ENCODE peak calls at places on chromosomes 12 and 14, in seven cellular contexts. One of them, this sample, is unnamed.

GRCh38 chr14:25988536-25988935 is 609.3 kb downstream of the NOVA1 start:
- DNase-seq in pancreas: no peak
- DNase-seq in dorsolateral prefrontal cortex: no peak
- DNase-seq in upper lobe of right lung: no peak
- DNase-seq in effector memory CD4-positive, alpha-beta T cell: no peak
- DNase-seq in cardiac muscle cell: no peak
- DNase-seq in colonic mucosa: no peak
- DNase-seq in this sample: peak; percentile 11

GRCh38 chr14:94648801-94649200 is 36.6 kb downstream of the SERPINA3 start:
- DNase-seq in pancreas: no peak
- DNase-seq in dorsolateral prefrontal cortex: no peak
- DNase-seq in upper lobe of right lung: no peak
- DNase-seq in effector memory CD4-positive, alpha-beta T cell: no peak
- DNase-seq in cardiac muscle cell: no peak
- DNase-seq in colonic mucosa: no peak
- DNase-seq in this sample: no peak

GRCh38 chr14:42994001-42994736 is 1387.5 kb downstream of the LRFN5 start:
- DNase-seq in pancreas: no peak
- DNase-seq in dorsolateral prefrontal cortex: no peak
- DNase-seq in upper lobe of right lung: no peak
- DNase-seq in effector memory CD4-positive, alpha-beta T cell: no peak
- DNase-seq in cardiac muscle cell: peak; percentile 0
- DNase-seq in colonic mucosa: no peak
- DNase-seq in this sample: peak; percentile 85

GRCh38 chr12:54306925-54307731 is 6.3 kb upstream of the NFE2 start:
- DNase-seq in pancreas: peak; percentile 61
- DNase-seq in dorsolateral prefrontal cortex: no peak
- DNase-seq in upper lobe of right lung: peak; percentile 97
- DNase-seq in effector memory CD4-positive, alpha-beta T cell: no peak
- DNase-seq in cardiac muscle cell: peak; percentile 96
- DNase-seq in colonic mucosa: peak; percentile 98
- DNase-seq in this sample: peak; percentile 57

GRCh38 chr12:7158866-7159600 is 28.9 kb downstream of the CLSTN3 start:
- DNase-seq in pancreas: no peak
- DNase-seq in dorsolateral prefrontal cortex: peak; percentile 52
- DNase-seq in upper lobe of right lung: no peak
- DNase-seq in effector memory CD4-positive, alpha-beta T cell: no peak
- DNase-seq in cardiac muscle cell: no peak
- DNase-seq in colonic mucosa: no peak
- DNase-seq in this sample: no peak

GRCh38 chr12:5988659-5989116 is 43.6 kb upstream of the ANO2 start:
- DNase-seq in pancreas: peak; percentile 81
- DNase-seq in dorsolateral prefrontal cortex: peak; percentile 80
- DNase-seq in upper lobe of right lung: peak; percentile 89
- DNase-seq in effector memory CD4-positive, alpha-beta T cell: peak; percentile 18
- DNase-seq in cardiac muscle cell: peak; percentile 81
- DNase-seq in colonic mucosa: peak; percentile 69
- DNase-seq in this sample: peak; percentile 71

GRCh38 chr12:25253371-25254068 is 2.8 kb upstream of the KRAS start:
- DNase-seq in pancreas: no peak
- DNase-seq in dorsolateral prefrontal cortex: no peak
- DNase-seq in upper lobe of right lung: no peak
- DNase-seq in effector memory CD4-positive, alpha-beta T cell: no peak
- DNase-seq in cardiac muscle cell: no peak
- DNase-seq in colonic mucosa: no peak
- DNase-seq in this sample: no peak

GRCh38 chr12:75842119-75842518 is 189.5 kb downstream of the PHLDA1 start:
- DNase-seq in pancreas: no peak
- DNase-seq in dorsolateral prefrontal cortex: no peak
- DNase-seq in upper lobe of right lung: no peak
- DNase-seq in effector memory CD4-positive, alpha-beta T cell: no peak
- DNase-seq in cardiac muscle cell: no peak
- DNase-seq in colonic mucosa: no peak
- DNase-seq in this sample: no peak

GRCh38 chr12:132622437-132623071 is 4.0 kb downstream of the P2RX2 start:
- DNase-seq in pancreas: no peak
- DNase-seq in dorsolateral prefrontal cortex: peak; percentile 62
- DNase-seq in upper lobe of right lung: no peak
- DNase-seq in effector memory CD4-positive, alpha-beta T cell: no peak
- DNase-seq in cardiac muscle cell: peak; percentile 87
- DNase-seq in colonic mucosa: no peak
- DNase-seq in this sample: peak; percentile 81

GRCh38 chr12:20646239-20646827 is 48.8 kb upstream of the SLCO1C1 start:
- DNase-seq in pancreas: no peak
- DNase-seq in dorsolateral prefrontal cortex: no peak
- DNase-seq in upper lobe of right lung: no peak
- DNase-seq in effector memory CD4-positive, alpha-beta T cell: no peak
- DNase-seq in cardiac muscle cell: peak; percentile 74
- DNase-seq in colonic mucosa: no peak
- DNase-seq in this sample: peak; percentile 69

GRCh38 chr12:3201741-3202500 is 124.7 kb downstream of the TSPAN9 start:
- DNase-seq in pancreas: no peak
- DNase-seq in dorsolateral prefrontal cortex: no peak
- DNase-seq in upper lobe of right lung: no peak
- DNase-seq in effector memory CD4-positive, alpha-beta T cell: no peak
- DNase-seq in cardiac muscle cell: peak; percentile 14
- DNase-seq in colonic mucosa: no peak
- DNase-seq in this sample: peak; percentile 12

GRCh38 chr14:75720828-75721227 is 59.8 kb downstream of the TTLL5 start:
- DNase-seq in pancreas: peak; percentile 76
- DNase-seq in dorsolateral prefrontal cortex: peak; percentile 72
- DNase-seq in upper lobe of right lung: no peak
- DNase-seq in effector memory CD4-positive, alpha-beta T cell: no peak
- DNase-seq in cardiac muscle cell: peak; percentile 91
- DNase-seq in colonic mucosa: no peak
- DNase-seq in this sample: peak; percentile 53

GRCh38 chr14:53881161-53881846 is 75.3 kb downstream of the BMP4 start:
- DNase-seq in pancreas: no peak
- DNase-seq in dorsolateral prefrontal cortex: no peak
- DNase-seq in upper lobe of right lung: no peak
- DNase-seq in effector memory CD4-positive, alpha-beta T cell: no peak
- DNase-seq in cardiac muscle cell: peak; percentile 36
- DNase-seq in colonic mucosa: no peak
- DNase-seq in this sample: no peak

GRCh38 chr12:116066381-116067230 is 210.9 kb downstream of the MED13L start:
- DNase-seq in pancreas: peak; percentile 46
- DNase-seq in dorsolateral prefrontal cortex: no peak
- DNase-seq in upper lobe of right lung: no peak
- DNase-seq in effector memory CD4-positive, alpha-beta T cell: peak; percentile 4
- DNase-seq in cardiac muscle cell: peak; percentile 61
- DNase-seq in colonic mucosa: peak; percentile 26
- DNase-seq in this sample: peak; percentile 60

GRCh38 chr12:79329933-79330332 is 360.8 kb downstream of the PAWR start:
- DNase-seq in pancreas: no peak
- DNase-seq in dorsolateral prefrontal cortex: no peak
- DNase-seq in upper lobe of right lung: no peak
- DNase-seq in effector memory CD4-positive, alpha-beta T cell: no peak
- DNase-seq in cardiac muscle cell: no peak
- DNase-seq in colonic mucosa: no peak
- DNase-seq in this sample: peak; percentile 6

GRCh38 chr12:62190081-62190480 is 70.1 kb upstream of the USP15 start:
- DNase-seq in pancreas: no peak
- DNase-seq in dorsolateral prefrontal cortex: no peak
- DNase-seq in upper lobe of right lung: no peak
- DNase-seq in effector memory CD4-positive, alpha-beta T cell: no peak
- DNase-seq in cardiac muscle cell: no peak
- DNase-seq in colonic mucosa: no peak
- DNase-seq in this sample: no peak

GRCh38 chr12:76947270-76947669 is 68.5 kb upstream of the CSRP2 start:
- DNase-seq in pancreas: no peak
- DNase-seq in dorsolateral prefrontal cortex: no peak
- DNase-seq in upper lobe of right lung: no peak
- DNase-seq in effector memory CD4-positive, alpha-beta T cell: no peak
- DNase-seq in cardiac muscle cell: no peak
- DNase-seq in colonic mucosa: no peak
- DNase-seq in this sample: peak; percentile 15

GRCh38 chr14:103741876-103742275 is 26.3 kb downstream of the ZFYVE21 start:
- DNase-seq in pancreas: no peak
- DNase-seq in dorsolateral prefrontal cortex: no peak
- DNase-seq in upper lobe of right lung: no peak
- DNase-seq in effector memory CD4-positive, alpha-beta T cell: no peak
- DNase-seq in cardiac muscle cell: no peak
- DNase-seq in colonic mucosa: no peak
- DNase-seq in this sample: no peak

GRCh38 chr12:63862187-63863107 is 17.9 kb downstream of the SRGAP1 start:
- DNase-seq in pancreas: peak; percentile 52
- DNase-seq in dorsolateral prefrontal cortex: no peak
- DNase-seq in upper lobe of right lung: no peak
- DNase-seq in effector memory CD4-positive, alpha-beta T cell: no peak
- DNase-seq in cardiac muscle cell: no peak
- DNase-seq in colonic mucosa: peak; percentile 81
- DNase-seq in this sample: no peak

GRCh38 chr12:116636636-116637519 is 77.7 kb downstream of the MAP1LC3B2 start:
- DNase-seq in pancreas: no peak
- DNase-seq in dorsolateral prefrontal cortex: no peak
- DNase-seq in upper lobe of right lung: no peak
- DNase-seq in effector memory CD4-positive, alpha-beta T cell: no peak
- DNase-seq in cardiac muscle cell: no peak
- DNase-seq in colonic mucosa: no peak
- DNase-seq in this sample: no peak

GRCh38 chr14:55705651-55706340 is 125.8 kb downstream of the KTN1 start:
- DNase-seq in pancreas: peak; percentile 37
- DNase-seq in dorsolateral prefrontal cortex: no peak
- DNase-seq in upper lobe of right lung: peak; percentile 82
- DNase-seq in effector memory CD4-positive, alpha-beta T cell: no peak
- DNase-seq in cardiac muscle cell: no peak
- DNase-seq in colonic mucosa: no peak
- DNase-seq in this sample: no peak

GRCh38 chr12:31245822-31246469 is 80.0 kb downstream of the SINHCAF start:
- DNase-seq in pancreas: no peak
- DNase-seq in dorsolateral prefrontal cortex: no peak
- DNase-seq in upper lobe of right lung: no peak
- DNase-seq in effector memory CD4-positive, alpha-beta T cell: no peak
- DNase-seq in cardiac muscle cell: peak; percentile 32
- DNase-seq in colonic mucosa: no peak
- DNase-seq in this sample: no peak

GRCh38 chr12:68803948-68804653 is 3.9 kb upstream of the MDM2 start:
- DNase-seq in pancreas: no peak
- DNase-seq in dorsolateral prefrontal cortex: no peak
- DNase-seq in upper lobe of right lung: no peak
- DNase-seq in effector memory CD4-positive, alpha-beta T cell: no peak
- DNase-seq in cardiac muscle cell: no peak
- DNase-seq in colonic mucosa: no peak
- DNase-seq in this sample: no peak

GRCh38 chr14:51473808-51474207 is 177.9 kb upstream of the FRMD6 start:
- DNase-seq in pancreas: no peak
- DNase-seq in dorsolateral prefrontal cortex: no peak
- DNase-seq in upper lobe of right lung: no peak
- DNase-seq in effector memory CD4-positive, alpha-beta T cell: no peak
- DNase-seq in cardiac muscle cell: no peak
- DNase-seq in colonic mucosa: no peak
- DNase-seq in this sample: peak; percentile 78

GRCh38 chr12:101697930-101698781 is 716 bp downstream of the CHPT1 start:
- DNase-seq in pancreas: peak; percentile 62
- DNase-seq in dorsolateral prefrontal cortex: peak; percentile 41
- DNase-seq in upper lobe of right lung: peak; percentile 80
- DNase-seq in effector memory CD4-positive, alpha-beta T cell: no peak
- DNase-seq in cardiac muscle cell: peak; percentile 29
- DNase-seq in colonic mucosa: peak; percentile 68
- DNase-seq in this sample: peak; percentile 34

GRCh38 chr14:90938615-90939014 is 121.8 kb downstream of the RPS6KA5 start:
- DNase-seq in pancreas: no peak
- DNase-seq in dorsolateral prefrontal cortex: no peak
- DNase-seq in upper lobe of right lung: no peak
- DNase-seq in effector memory CD4-positive, alpha-beta T cell: no peak
- DNase-seq in cardiac muscle cell: no peak
- DNase-seq in colonic mucosa: no peak
- DNase-seq in this sample: no peak
- H3K4me3 ChIP-seq in pancreas: no peak overlapping the region
- H3K4me3 ChIP-seq in dorsolateral prefrontal cortex: no peak overlapping the region
- H3K4me3 ChIP-seq in upper lobe of right lung: no peak overlapping the region
- H3K4me3 ChIP-seq in effector memory CD4-positive, alpha-beta T cell: no peak overlapping the region
- H3K4me3 ChIP-seq in cardiac muscle cell: no peak overlapping the region
- H3K4me3 ChIP-seq in colonic mucosa: no peak overlapping the region
- H3K4me3 ChIP-seq in this sample: no peak overlapping the region

DNA sequence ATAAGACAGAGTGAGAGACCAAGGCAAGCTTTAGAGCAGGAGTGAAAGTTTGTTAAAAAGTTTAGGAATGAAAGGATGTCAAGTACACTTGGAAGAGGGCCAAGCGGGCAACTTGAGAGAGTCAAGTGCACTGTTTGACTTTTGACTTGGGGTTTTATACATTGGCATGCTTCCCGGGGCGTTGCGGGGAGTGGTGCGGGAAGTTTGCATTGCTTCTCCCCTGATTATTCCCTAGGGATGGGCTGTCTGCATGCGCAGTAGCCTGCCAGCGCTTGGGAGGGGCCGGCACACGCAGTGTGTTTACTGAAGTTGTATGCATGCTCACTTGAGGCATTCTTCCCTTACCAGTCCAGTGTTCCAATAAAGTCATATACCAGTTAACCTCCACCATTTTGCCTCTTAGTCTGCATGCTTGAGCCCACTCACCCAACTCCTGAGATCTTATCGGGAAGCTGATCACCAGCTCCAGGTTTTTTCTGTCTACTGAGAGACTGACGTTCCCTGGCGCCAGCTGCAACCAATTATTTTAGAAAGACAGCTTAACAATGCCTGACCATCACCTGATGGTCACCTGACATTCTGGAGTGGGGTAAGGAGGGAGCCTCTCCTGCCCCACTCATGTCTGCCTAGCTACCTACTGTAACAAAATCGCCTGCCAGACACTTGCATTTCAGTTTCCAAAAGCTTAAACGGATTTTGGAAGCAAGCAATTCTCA is 53.2 kb downstream of the DACT1 start:
- DNase-seq in pancreas: peak; percentile 17
- DNase-seq in dorsolateral prefrontal cortex: no peak
- DNase-seq in upper lobe of right lung: peak; percentile 68
- DNase-seq in effector memory CD4-positive, alpha-beta T cell: no peak
- DNase-seq in cardiac muscle cell: no peak
- DNase-seq in colonic mucosa: peak; percentile 93
- DNase-seq in this sample: no peak
- H3K4me3 ChIP-seq in pancreas: no peak overlapping the region
- H3K4me3 ChIP-seq in dorsolateral prefrontal cortex: no peak overlapping the region
- H3K4me3 ChIP-seq in upper lobe of right lung: no peak overlapping the region
- H3K4me3 ChIP-seq in effector memory CD4-positive, alpha-beta T cell: no peak overlapping the region
- H3K4me3 ChIP-seq in cardiac muscle cell: no peak overlapping the region
- H3K4me3 ChIP-seq in colonic mucosa: no peak overlapping the region
- H3K4me3 ChIP-seq in this sample: no peak overlapping the region

GRCh38 chr12:11672361-11672760 is 22.9 kb downstream of the ETV6 start:
- DNase-seq in pancreas: no peak
- DNase-seq in dorsolateral prefrontal cortex: no peak
- DNase-seq in upper lobe of right lung: no peak
- DNase-seq in effector memory CD4-positive, alpha-beta T cell: no peak
- DNase-seq in cardiac muscle cell: no peak
- DNase-seq in colonic mucosa: no peak
- DNase-seq in this sample: no peak
- H3K4me3 ChIP-seq in pancreas: no peak overlapping the region
- H3K4me3 ChIP-seq in dorsolateral prefrontal cortex: no peak overlapping the region
- H3K4me3 ChIP-seq in upper lobe of right lung: no peak overlapping the region
- H3K4me3 ChIP-seq in effector memory CD4-positive, alpha-beta T cell: no peak overlapping the region
- H3K4me3 ChIP-seq in cardiac muscle cell: no peak overlapping the region
- H3K4me3 ChIP-seq in colonic mucosa: no peak overlapping the region
- H3K4me3 ChIP-seq in this sample: no peak overlapping the region

DNA sequence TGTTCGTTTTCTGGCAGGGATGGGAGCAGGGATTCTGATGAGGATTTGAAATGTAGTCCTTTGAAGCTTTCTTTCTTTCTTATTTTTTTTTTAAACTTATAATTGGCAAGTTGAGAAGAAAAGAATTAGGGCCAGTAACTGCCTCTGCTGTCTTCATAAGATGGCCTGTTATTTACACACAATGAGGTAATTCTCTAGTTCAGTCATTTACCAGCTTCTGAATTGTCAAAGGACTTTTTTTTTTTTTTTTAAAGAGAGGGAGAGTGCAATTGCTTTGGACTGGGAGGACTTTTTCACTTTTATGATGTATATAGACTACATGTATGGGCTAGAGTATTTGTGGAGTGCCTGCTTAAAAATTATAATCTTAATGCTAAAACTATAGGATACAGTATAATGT is 29.1 kb downstream of the PALS1 start:
- DNase-seq in pancreas: no peak
- DNase-seq in dorsolateral prefrontal cortex: no peak
- DNase-seq in upper lobe of right lung: no peak
- DNase-seq in effector memory CD4-positive, alpha-beta T cell: no peak
- DNase-seq in cardiac muscle cell: peak; percentile 21
- DNase-seq in colonic mucosa: no peak
- DNase-seq in this sample: no peak
- H3K4me3 ChIP-seq in pancreas: no peak overlapping the region
- H3K4me3 ChIP-seq in dorsolateral prefrontal cortex: peak overlapping the region; percentile 19
- H3K4me3 ChIP-seq in upper lobe of right lung: no peak overlapping the region
- H3K4me3 ChIP-seq in effector memory CD4-positive, alpha-beta T cell: no peak overlapping the region
- H3K4me3 ChIP-seq in cardiac muscle cell: no peak overlapping the region
- H3K4me3 ChIP-seq in colonic mucosa: no peak overlapping the region
- H3K4me3 ChIP-seq in this sample: no peak overlapping the region